ENCODE peak calls at places on chromosomes 4 and X, in eight cellular contexts. D, T, P, M, J, X, Z and I are unnamed samples.

GRCh38 chr4:70734971-70735370 is 13.2 kb downstream of the RUFY3 start:
- DNase-seq in D (no peak), T (no peak), P (no peak), M (peak), J (no peak), X (no peak), Z (no peak), I (no peak)

GRCh38 chr4:73452953-73453700 is 17.1 kb downstream of the AFP start:
- DNase-seq in D (peak), T (no peak), P (no peak), M (no peak), J (no peak), X (no peak), Z (no peak), I (no peak)

GRCh38 chr4:52096048-52096447 is 44.9 kb downstream of the SPATA18 start:
- DNase-seq in D (no peak), T (no peak), P (no peak), M (no peak), J (no peak), X (no peak), Z (no peak), I (no peak)

GRCh38 chr4:37535872-37536271 is 150.3 kb downstream of the RELL1 start:
- DNase-seq in D (no peak), T (no peak), P (no peak), M (no peak), J (no peak), X (no peak), Z (no peak), I (no peak)

GRCh38 chrX:3771756-3772155 is 58.3 kb upstream of the PRKX start:
- DNase-seq in D (no peak), T (no peak), P (no peak), M (no peak), J (no peak), X (no peak), Z (no peak), I (no peak)

GRCh38 chrX:124211312-124211942 is 121.0 kb upstream of the TEX13D start:
- DNase-seq in D (peak), T (no peak), P (peak), M (peak), J (no peak), X (no peak), Z (peak), I (no peak)

GRCh38 chrX:76279007-76279406 is 106.1 kb downstream of the PBDC1 start:
- DNase-seq in D (peak), T (no peak), P (peak), M (peak), J (no peak), X (no peak), Z (peak), I (no peak)

GRCh38 chrX:56569378-56570061 is 6.1 kb downstream of the UBQLN2 start:
- DNase-seq in D (no peak), T (no peak), P (no peak), M (no peak), J (no peak), X (no peak), Z (no peak), I (no peak)

GRCh38 chr4:88012652-88013051 is 5.2 kb downstream of the PKD2 start:
- DNase-seq in D (no peak), T (no peak), P (no peak), M (no peak), J (no peak), X (no peak), Z (no peak), I (no peak)

GRCh38 chr4:72557021-72557420 is 12.0 kb downstream of the ADAMTS3 start:
- DNase-seq in D (peak), T (no peak), P (no peak), M (no peak), J (no peak), X (no peak), Z (no peak), I (no peak)

GRCh38 chr4:83219344-83219990 is 65.1 kb downstream of the COQ2 start:
- DNase-seq in D (no peak), T (no peak), P (peak), M (no peak), J (no peak), X (no peak), Z (no peak), I (no peak)

GRCh38 chrX:45619290-45619689 is 418.6 kb upstream of the DIPK2B start:
- DNase-seq in D (peak), T (no peak), P (no peak), M (no peak), J (no peak), X (no peak), Z (no peak), I (no peak)

GRCh38 chrX:70908541-70908940 is at the start of gene TEX11:
- DNase-seq in D (no peak), T (no peak), P (no peak), M (no peak), J (no peak), X (no peak), Z (no peak), I (no peak)